ENCODE peak calls at places on chromosomes 6 and 20, in six cellular contexts. D is HCT116, F is HepG2, B is H1, Z is WTC11, W is GM12878. L is an unnamed sample.

GRCh38 chr20:17565164-17565845 is 4.6 kb upstream of the DSTN start:
- DNase-seq in D (no peak), F (no peak), B (no peak), Z (no peak), W (no peak), L (no peak)

GRCh38 chr20:15288076-15288475 is 950.7 kb upstream of the FLRT3 start:
- DNase-seq in D (no peak), F (no peak), B (no peak), Z (no peak), W (no peak), L (no peak)

GRCh38 chr6:160327981-160328380 is 20.2 kb upstream of the SLC22A3 start:
- DNase-seq in D (no peak), F (no peak), B (no peak), Z (no peak), W (no peak), L (no peak)

GRCh38 chr6:52325695-52326471 is 36.1 kb upstream of the PAQR8 start:
- DNase-seq in D (no peak), F (peak), B (peak), Z (peak), W (no peak), L (no peak)

GRCh38 chr6:44074383-44075136 is 52.7 kb downstream of the MRPL14 start:
- DNase-seq in D (no peak), F (peak), B (no peak), Z (peak), W (peak), L (peak)

GRCh38 chr6:1697688-1698351 is 88.1 kb downstream of the FOXC1 start:
- DNase-seq in D (no peak), F (no peak), B (no peak), Z (no peak), W (no peak), L (peak)

GRCh38 chr20:20410678-20411077 is 42.8 kb downstream of the INSM1 start:
- DNase-seq in D (no peak), F (no peak), B (peak), Z (peak), W (no peak), L (peak)

GRCh38 chr20:58646703-58647102 is 4.4 kb upstream of the STX16 start:
- DNase-seq in D (no peak), F (no peak), B (no peak), Z (peak), W (no peak), L (no peak)

GRCh38 chr6:44416103-44416502 is 28.6 kb downstream of the CDC5L start:
- DNase-seq in D (no peak), F (peak), B (no peak), Z (no peak), W (no peak), L (no peak)

GRCh38 chr6:89952696-89953095 is 58.4 kb downstream of the GJA10 start:
- DNase-seq in D (no peak), F (no peak), B (no peak), Z (no peak), W (no peak), L (no peak)

GRCh38 chr20:53550590-53551187 is 43.0 kb downstream of the ZNF217 start:
- DNase-seq in D (no peak), F (peak), B (no peak), Z (no peak), W (no peak), L (no peak)

GRCh38 chr6:157370755-157371154 is 10.2 kb upstream of the ZDHHC14 start:
- DNase-seq in D (no peak), F (no peak), B (no peak), Z (no peak), W (no peak), L (no peak)

GRCh38 chr6:134005824-134006223 is 46.6 kb downstream of the SLC2A12 start:
- DNase-seq in D (no peak), F (no peak), B (no peak), Z (no peak), W (no peak), L (no peak)

GRCh38 chr6:101163611-101164010 is 229.9 kb upstream of the GRIK2 start:
- DNase-seq in D (no peak), F (no peak), B (no peak), Z (no peak), W (no peak), L (no peak)

GRCh38 chr20:19695081-19695480 is 63.0 kb upstream of the RIN2 start:
- DNase-seq in D (no peak), F (no peak), B (no peak), Z (no peak), W (no peak), L (no peak)

GRCh38 chr20:23782366-23782983 is 31.7 kb upstream of the CST1 start:
- DNase-seq in D (no peak), F (no peak), B (no peak), Z (no peak), W (no peak), L (peak)

GRCh38 chr6:166173292-166173951 is 5.8 kb upstream of the TBXT start:
- DNase-seq in D (peak), F (no peak), B (no peak), Z (peak), W (peak), L (no peak)

GRCh38 chr20:58883243-58883691 is 30.8 kb downstream of the GNAS start:
- DNase-seq in D (no peak), F (no peak), B (no peak), Z (no peak), W (no peak), L (no peak)

GRCh38 chr20:13336308-13337089 is 115.4 kb downstream of the ISM1 start:
- DNase-seq in D (no peak), F (peak), B (no peak), Z (no peak), W (no peak), L (no peak)

GRCh38 chr6:138988469-138988834 is 399 bp upstream of the REPS1 start:
- DNase-seq in D (no peak), F (peak), B (no peak), Z (no peak), W (no peak), L (peak)
- TF ChIP-seq SP1 in D (no peak), F (no peak), B (no peak), Z (no peak), W (no peak), L (no peak)

GRCh38 chr20:5316188-5317158 is at the start of gene PROKR2:
- DNase-seq in D (no peak), F (no peak), B (peak), Z (peak), W (no peak), L (no peak)
- TF ChIP-seq SP1 in D (no peak), F (no peak), B (no peak), Z (peak), W (no peak), L (no peak)

GRCh38 chr6:56640374-56640773 is 2.3 kb downstream of the DST start:
- DNase-seq in D (no peak), F (no peak), B (no peak), Z (no peak), W (no peak), L (no peak)

GRCh38 chr6:56642366-56643261 is at the start of gene DST:
- DNase-seq in D (no peak), F (peak), B (no peak), Z (no peak), W (no peak), L (no peak)

GRCh38 chr6:56638760-56639159 is 3.9 kb downstream of the DST start:
- DNase-seq in D (no peak), F (no peak), B (no peak), Z (no peak), W (no peak), L (no peak)

GRCh38 chr6:56643379-56644089 is 845 bp upstream of the DST start:
- DNase-seq in D (no peak), F (no peak), B (no peak), Z (no peak), W (no peak), L (no peak)

GRCh38 chr6:56637640-56638039 is 5.0 kb downstream of the DST start:
- DNase-seq in D (peak), F (peak), B (no peak), Z (no peak), W (peak), L (peak)
- TF ChIP-seq SP1 in D (no peak), F (no peak), B (no peak), Z (no peak), W (no peak), L (no peak)

GRCh38 chr20:51884561-51884960 is 82.2 kb upstream of the SALL4 start:
- DNase-seq in D (no peak), F (no peak), B (no peak), Z (no peak), W (no peak), L (no peak)
- TF ChIP-seq SP1 in D (no peak), F (no peak), B (no peak), Z (no peak), W (no peak), L (no peak)

DNA sequence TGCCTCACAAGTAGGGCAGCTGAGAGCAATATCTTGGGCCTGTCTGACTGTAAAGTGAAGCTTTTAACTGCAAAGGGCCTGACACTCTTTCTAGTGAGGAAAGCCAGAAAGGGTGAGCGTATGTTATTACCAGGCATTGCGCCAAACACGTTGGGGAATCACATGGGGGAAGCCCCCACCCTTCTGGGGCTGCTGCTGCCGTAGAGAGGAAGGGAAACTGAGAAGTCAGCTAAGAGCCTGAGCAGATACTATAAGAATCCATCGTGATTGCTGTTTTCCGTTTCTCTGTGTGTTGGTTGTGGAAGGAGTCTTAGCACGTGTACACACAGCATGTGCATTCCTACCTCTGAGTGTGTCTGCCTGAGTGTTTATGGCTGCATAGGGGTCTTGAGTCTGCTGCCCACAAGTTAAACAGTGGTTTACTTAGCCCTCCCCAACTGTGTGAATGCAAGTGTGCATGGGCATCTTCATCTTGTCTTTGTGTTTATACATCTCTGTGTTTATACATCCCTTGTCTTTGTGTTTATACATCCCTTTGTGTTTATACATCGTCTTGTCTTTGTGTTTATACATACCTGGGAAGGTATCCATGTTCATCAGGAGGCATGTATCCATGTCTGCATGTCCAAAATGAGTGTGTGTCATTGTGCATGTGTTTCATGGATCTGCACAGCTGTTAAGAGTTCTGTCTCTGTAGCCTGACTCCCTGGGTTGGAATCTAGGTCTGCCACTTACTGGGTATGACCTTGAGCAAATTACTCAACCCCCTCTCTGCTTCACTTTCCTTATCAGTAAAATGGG is 50.3 kb upstream of the SIRPA start:
- DNase-seq in D (no peak), F (no peak), B (no peak), Z (no peak), W (peak), L (no peak)
- TF ChIP-seq SP1 in D (no peak), F (no peak), B (no peak), Z (no peak), W (peak), L (no peak)

DNA sequence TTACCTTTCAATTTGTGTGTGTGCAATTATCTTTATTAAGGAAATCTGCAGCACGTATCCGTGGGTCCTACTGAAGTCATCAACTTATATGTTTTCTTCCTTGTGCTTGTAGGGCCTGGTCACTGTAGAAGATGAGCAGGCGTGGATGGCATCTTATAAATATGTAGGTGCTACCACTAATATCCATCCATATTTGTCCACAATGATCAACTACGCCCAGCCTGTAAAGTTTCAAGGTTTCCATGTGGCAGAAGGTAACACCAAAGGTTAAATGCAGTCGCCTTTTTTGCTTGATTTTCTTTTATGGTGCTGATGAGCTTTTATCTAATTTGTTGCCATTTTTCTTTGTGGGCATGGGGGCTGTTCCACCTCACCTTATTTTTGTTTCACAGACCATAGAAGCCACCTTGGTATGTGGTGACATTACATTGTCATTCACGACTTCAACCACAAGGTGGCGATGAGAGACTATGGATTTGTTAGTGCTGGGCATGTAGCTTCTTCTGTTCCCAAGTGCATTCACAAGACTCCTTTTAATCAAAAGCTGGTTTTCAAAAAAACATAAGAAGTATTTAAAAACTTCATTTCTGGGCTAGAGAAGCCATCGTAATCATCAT is 106.5 kb upstream of the LAMP5 start:
- DNase-seq in D (peak), F (peak), B (peak), Z (peak), W (peak), L (peak)
- TF ChIP-seq SP1 in D (no peak), F (no peak), B (no peak), Z (no peak), W (no peak), L (no peak)

DNA sequence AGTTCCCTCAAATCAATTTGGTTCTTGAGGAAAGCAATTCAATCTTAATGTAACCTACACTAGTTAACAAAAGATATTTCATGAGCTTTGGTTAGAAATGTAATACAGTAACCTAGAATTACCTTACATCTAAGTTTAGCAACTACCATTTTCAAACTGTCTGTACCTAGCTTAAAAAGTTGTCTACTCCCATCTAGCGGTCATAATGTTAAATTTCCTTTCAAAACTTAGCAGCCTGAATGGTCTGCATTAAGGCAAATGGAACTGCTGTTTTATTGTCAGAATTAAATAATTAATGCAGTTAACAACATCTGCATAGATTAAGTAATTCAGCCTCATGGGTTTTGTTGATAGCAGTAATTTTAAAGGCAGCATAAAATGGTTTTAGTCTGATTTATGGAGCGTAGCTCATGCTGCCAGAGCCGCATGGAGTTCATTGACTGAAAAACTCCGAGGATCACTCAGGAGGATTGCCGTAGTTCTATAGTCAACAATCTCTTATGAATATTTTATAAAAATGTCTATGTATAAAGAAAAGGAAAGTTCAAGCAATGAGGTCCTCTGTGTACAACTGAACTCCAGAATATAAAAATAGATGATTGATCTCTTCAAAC is 485.4 kb upstream of the MANEA start:
- DNase-seq in D (peak), F (peak), B (no peak), Z (no peak), W (no peak), L (peak)
- TF ChIP-seq SP1 in D (no peak), F (no peak), B (no peak), Z (no peak), W (no peak), L (no peak)

DNA sequence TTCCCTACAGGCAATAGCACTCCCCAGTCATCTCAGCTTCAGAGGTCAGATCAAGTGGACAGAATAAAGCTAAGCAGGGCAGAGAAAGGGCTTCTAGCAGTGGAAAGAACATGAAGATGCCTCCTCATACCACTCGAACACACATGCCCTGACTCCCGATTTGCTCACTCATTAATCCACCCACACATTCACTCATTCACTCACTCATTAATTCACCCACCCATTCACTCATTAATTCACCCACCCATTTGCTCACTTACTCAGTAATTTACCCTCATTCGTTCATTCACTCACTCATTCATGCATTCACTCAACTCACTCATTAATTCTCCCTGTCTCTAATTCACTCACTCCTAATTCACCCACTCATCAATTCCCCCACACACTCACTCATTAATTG is 43.9 kb downstream of the HNF4A start:
- DNase-seq in D (no peak), F (no peak), B (no peak), Z (no peak), W (no peak), L (no peak)
- TF ChIP-seq SP1 in D (no peak), F (no peak), B (no peak), Z (no peak), W (no peak), L (no peak)

GRCh38 chr20:1809611-1810510 is 85.3 kb upstream of the SIRPA start:
- DNase-seq in D (no peak), F (no peak), B (no peak), Z (no peak), W (no peak), L (no peak)
- TF ChIP-seq SP1 in D (no peak), F (no peak), B (no peak), Z (no peak), W (no peak), L (no peak)

GRCh38 chr6:26271640-26272090 is 93.3 kb upstream of the BTN3A2 start:
- DNase-seq in D (no peak), F (no peak), B (no peak), Z (no peak), W (no peak), L (no peak)

GRCh38 chr6:26268659-26269402 is 96.2 kb upstream of the BTN3A2 start:
- DNase-seq in D (no peak), F (peak), B (no peak), Z (peak), W (no peak), L (no peak)

GRCh38 chr6:26270121-26270861 is 94.7 kb upstream of the BTN3A2 start:
- DNase-seq in D (no peak), F (no peak), B (no peak), Z (no peak), W (no peak), L (no peak)

GRCh38 chr6:26270903-26271639 is 93.9 kb upstream of the BTN3A2 start:
- DNase-seq in D (no peak), F (no peak), B (no peak), Z (peak), W (peak), L (no peak)

DNA sequence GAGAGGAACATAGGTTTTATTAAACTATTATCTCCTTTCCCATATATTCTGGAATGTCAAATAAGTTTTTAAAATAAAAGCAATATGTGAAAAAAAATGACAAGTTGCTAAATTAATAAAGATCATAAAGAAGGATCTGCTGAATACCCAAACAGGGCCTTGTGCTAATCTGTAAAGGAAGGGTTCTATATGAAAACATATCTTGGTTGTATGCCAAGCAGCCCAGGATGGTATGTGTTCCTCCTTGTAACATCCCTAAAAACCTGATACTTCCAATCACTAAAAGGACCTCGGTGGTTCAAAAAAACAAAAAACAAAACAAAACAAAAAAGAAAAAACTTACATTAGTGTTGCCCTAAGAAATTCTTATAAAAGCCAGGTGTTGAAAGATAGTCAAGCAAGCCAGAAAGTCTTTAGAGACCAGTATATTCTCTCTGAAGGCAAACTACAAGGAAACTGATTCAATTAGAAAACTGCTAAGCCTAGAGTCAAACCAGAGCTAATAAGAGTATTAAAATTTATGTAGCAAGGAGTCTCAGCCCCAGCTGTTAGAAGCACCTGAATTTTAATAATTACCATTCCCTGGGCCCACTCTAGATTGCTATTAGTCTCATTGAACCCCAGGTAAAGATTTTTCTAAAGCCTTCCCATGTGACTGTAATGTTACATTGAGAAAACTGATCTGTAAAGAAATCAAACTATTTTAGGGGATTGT is 95.4 kb upstream of the BTN3A2 start:
- DNase-seq in D (no peak), F (no peak), B (no peak), Z (no peak), W (no peak), L (no peak)
- TF ChIP-seq SP1 in D (no peak), F (no peak), B (no peak), Z (no peak), W (no peak), L (no peak)

L was measured in HEK293T.